ENCODE peak calls at places on chromosomes 11 and 22, in four cellular contexts. W is tibial nerve, D is MCF 10A, V is tibial artery. J is an unnamed sample.

GRCh38 chr22:17724241-17724640 is 50.0 kb downstream of the BID start:
- DNase-seq in W (no peak), D (no peak), V (no peak), J (no peak)

GRCh38 chr11:82829101-82829500 is 71.1 kb downstream of the PRCP start:
- DNase-seq in W (no peak), D (no peak), V (no peak), J (no peak)

GRCh38 chr11:67632175-67632981 is 2.6 kb upstream of the NUDT8 start:
- DNase-seq in W (no peak), D (no peak), V (no peak), J (peak)

GRCh38 chr22:37401401-37401859 is 25.8 kb downstream of the ELFN2 start:
- DNase-seq in W (peak), D (no peak), V (no peak), J (no peak)

GRCh38 chr11:76553554-76554476 is 109.0 kb downstream of the EMSY start:
- DNase-seq in W (no peak), D (no peak), V (no peak), J (no peak)

GRCh38 chr11:103091441-103091809 is 535 bp downstream of the DCUN1D5 start:
- DNase-seq in W (peak), D (peak), V (no peak), J (no peak)

GRCh38 chr22:28230682-28231081 is 311.6 kb upstream of the PITPNB start:
- DNase-seq in W (no peak), D (no peak), V (no peak), J (no peak)

GRCh38 chr11:94674005-94674491 is 94.1 kb upstream of the AMOTL1 start:
- DNase-seq in W (no peak), D (peak), V (no peak), J (no peak)

GRCh38 chr11:69726019-69726418 is 22.2 kb upstream of the FGF19 start:
- DNase-seq in W (no peak), D (no peak), V (no peak), J (no peak)

GRCh38 chr11:94183886-94184264 is 55.2 kb downstream of the PANX1 start:
- DNase-seq in W (peak), D (peak), V (peak), J (peak)

GRCh38 chr11:35250192-35250591 is 111.2 kb downstream of the CD44 start:
- DNase-seq in W (no peak), D (no peak), V (no peak), J (no peak)

GRCh38 chr22:33922268-33922667 is 2.0 kb upstream of the LARGE1 start:
- DNase-seq in W (no peak), D (no peak), V (peak), J (peak)

GRCh38 chr11:75028321-75029097 is 39.8 kb downstream of the NEU3 start:
- DNase-seq in W (no peak), D (no peak), V (no peak), J (no peak)

GRCh38 chr22:42086051-42086450 is 4.5 kb downstream of the NDUFA6 start:
- DNase-seq in W (no peak), D (no peak), V (no peak), J (no peak)

GRCh38 chr11:93099811-93100210 is 98.0 kb downstream of the SLC36A4 start:
- DNase-seq in W (no peak), D (no peak), V (no peak), J (no peak)

GRCh38 chr11:45666648-45667642 is 1.5 kb upstream of the CHST1 start:
- DNase-seq in W (no peak), D (no peak), V (no peak), J (no peak)

GRCh38 chr22:31102441-31103081 is 4.8 kb downstream of the SELENOM start:
- DNase-seq in W (peak), D (peak), V (peak), J (peak)

GRCh38 chr11:44702897-44703296 is 23.9 kb upstream of the TSPAN18 start:
- DNase-seq in W (no peak), D (peak), V (no peak), J (no peak)

GRCh38 chr11:46686886-46687810 is 13.3 kb downstream of the ARHGAP1 start:
- DNase-seq in W (no peak), D (peak), V (no peak), J (no peak)

GRCh38 chr22:22941831-22942510 is 54.4 kb downstream of the IGLL5 start:
- DNase-seq in W (peak), D (no peak), V (peak), J (no peak)

GRCh38 chr11:62133328-62134065 is 9.7 kb downstream of the INCENP start:
- DNase-seq in W (no peak), D (no peak), V (peak), J (no peak)

GRCh38 chr11:85595285-85595884 is 31.8 kb downstream of the DLG2 start:
- DNase-seq in W (no peak), D (peak), V (no peak), J (no peak)

GRCh38 chr11:70477607-70478006 is 79.3 kb downstream of the CTTN start:
- DNase-seq in W (no peak), D (no peak), V (no peak), J (no peak)

GRCh38 chr11:20483931-20484330 is 96.4 kb downstream of the PRMT3 start:
- DNase-seq in W (no peak), D (peak), V (no peak), J (no peak)

GRCh38 chr11:1854949-1855885 is 2.3 kb downstream of the LSP1 start:
- DNase-seq in W (no peak), D (no peak), V (no peak), J (no peak)

GRCh38 chr11:203056-203944 is 3.9 kb downstream of the BET1L start:
- DNase-seq in W (no peak), D (no peak), V (no peak), J (peak)

GRCh38 chr22:44840611-44841322 is 88.4 kb downstream of the ARHGAP8 start:
- DNase-seq in W (no peak), D (no peak), V (no peak), J (no peak)

GRCh38 chr11:96267490-96268010 is 75.4 kb downstream of the MAML2 start:
- DNase-seq in W (no peak), D (no peak), V (no peak), J (no peak)

GRCh38 chr22:37904572-37905533 is 1.2 kb upstream of the MICALL1 start:
- DNase-seq in W (no peak), D (peak), V (peak), J (no peak)

GRCh38 chr11:93131709-93132108 is 66.1 kb downstream of the SLC36A4 start:
- DNase-seq in W (no peak), D (peak), V (no peak), J (no peak)

GRCh38 chr11:63931045-63931444 is 7.8 kb upstream of the NAA40 start:
- DNase-seq in W (no peak), D (no peak), V (no peak), J (no peak)

GRCh38 chr11:117535201-117535869 is 207.7 kb downstream of the CEP164 start:
- DNase-seq in W (peak), D (no peak), V (peak), J (peak)

GRCh38 chr11:64444838-64445441 is 86.0 kb downstream of the RPS6KA4 start:
- DNase-seq in W (no peak), D (peak), V (no peak), J (peak)

GRCh38 chr11:78555592-78555991 is 19.1 kb downstream of the NARS2 start:
- DNase-seq in W (no peak), D (no peak), V (no peak), J (no peak)

GRCh38 chr11:130070109-130070828 is 575 bp downstream of the APLP2 start:
- DNase-seq in W (no peak), D (peak), V (no peak), J (peak)

GRCh38 chr11:10042699-10043098 is 251.3 kb downstream of the SBF2 start:
- DNase-seq in W (no peak), D (no peak), V (no peak), J (no peak)

DNA sequence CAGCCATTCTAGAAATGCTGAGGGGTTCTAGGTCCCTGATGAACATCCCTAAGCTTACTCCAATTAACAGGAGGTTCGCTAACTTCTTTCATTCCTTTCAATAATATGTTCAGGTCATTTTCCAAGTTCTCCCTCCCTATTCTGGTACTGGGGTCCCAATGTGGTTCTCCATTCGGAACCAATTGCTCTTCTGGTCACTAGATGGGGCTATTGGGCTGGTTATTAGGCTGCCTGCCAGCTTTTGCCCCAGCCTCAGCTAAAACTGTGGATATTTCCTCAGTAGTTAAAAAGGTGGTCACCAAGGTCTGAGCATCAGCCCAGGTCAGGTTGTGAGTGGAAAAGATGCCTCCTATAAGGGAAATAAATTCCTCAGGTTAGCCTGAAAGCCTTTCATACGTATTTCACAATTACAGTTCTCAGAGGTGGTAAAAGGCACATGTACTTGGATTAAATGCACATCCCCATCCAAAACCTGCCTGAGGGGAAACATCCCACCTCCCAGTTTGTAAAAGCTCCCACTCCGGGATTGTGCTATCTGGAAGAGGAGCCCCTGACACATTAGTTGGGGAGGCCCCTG is 161.1 kb upstream of the CCDC179 start:
- DNase-seq in W (no peak), D (peak), V (no peak), J (no peak)
- TF ChIP-seq CTCF in W (no peak), D (peak), V (peak), J (no peak)

DNA sequence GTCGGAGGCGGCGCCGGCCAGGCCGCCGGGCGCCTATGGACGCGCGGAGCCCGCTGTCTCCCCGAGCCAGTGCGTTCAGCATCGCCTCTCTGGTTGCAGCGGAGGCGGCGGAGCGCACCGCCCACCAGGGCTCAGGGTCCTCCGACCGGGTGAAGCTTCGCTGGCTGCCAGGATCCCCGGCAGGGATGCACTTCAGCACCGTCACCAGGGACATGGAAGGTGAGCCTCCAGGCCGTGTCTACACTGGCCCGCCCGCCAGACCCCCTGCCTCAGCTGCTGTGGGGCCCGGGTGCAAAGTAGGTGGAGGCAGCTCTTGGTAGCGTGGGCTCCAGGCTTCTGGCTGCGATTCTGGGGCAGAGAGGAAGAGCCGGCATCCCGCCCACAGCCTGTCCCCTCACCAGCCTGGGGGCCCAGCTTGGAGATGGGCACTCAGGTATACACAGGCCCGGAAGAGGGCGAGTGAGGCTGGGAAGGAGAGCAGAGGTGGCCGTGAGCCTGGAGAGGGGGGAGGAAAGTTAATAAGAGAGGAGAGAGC is 1.1 kb upstream of the TBX1 start:
- DNase-seq in W (no peak), D (no peak), V (no peak), J (no peak)
- TF ChIP-seq CTCF in W (no peak), D (no peak), V (no peak), J (no peak)

GRCh38 chr11:56521955-56522354 is 21.1 kb downstream of the OR5M11 start:
- DNase-seq in W (no peak), D (peak), V (no peak), J (no peak)
- TF ChIP-seq CTCF in W (no peak), D (peak), V (no peak), J (no peak)

DNA sequence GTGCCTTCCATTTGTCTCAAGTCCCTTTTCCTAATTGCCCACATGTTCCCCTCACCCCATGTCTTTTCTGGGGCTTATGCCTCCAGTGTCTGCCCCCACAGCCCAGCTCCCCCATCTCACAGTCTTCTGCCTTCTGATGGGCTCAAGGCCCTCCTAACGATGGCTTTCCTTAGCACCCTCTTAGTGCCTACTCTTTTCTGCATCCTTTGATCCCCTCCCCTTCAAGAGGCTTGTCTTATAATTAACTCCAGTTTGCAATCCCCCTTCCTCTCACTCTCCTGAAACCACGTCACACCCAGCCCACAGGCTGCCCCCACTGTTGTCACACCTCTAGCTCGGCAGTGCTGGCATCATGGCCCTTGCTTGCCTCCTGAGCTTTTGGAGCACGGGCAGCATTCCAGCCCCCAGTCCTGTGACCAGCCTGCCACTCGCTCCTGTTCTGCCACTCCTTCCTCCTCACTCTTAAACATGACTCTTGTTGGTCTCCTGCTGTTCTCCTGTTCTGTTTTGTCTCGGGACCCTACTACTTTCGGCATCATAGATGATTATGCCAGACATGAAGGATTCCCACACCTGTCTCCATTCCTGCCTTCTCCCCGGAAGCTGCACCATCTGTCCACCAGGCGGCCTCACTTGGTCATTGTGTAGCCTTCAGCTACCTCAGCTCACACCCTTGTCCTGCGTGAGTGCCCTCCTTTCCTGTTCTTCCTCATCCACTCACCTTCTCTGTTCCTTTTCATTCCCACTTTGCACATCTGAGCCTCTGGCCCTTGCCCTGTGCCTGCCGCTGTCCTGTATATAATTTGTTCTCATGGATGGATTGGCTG is 26.1 kb downstream of the UBE2L3 start:
- DNase-seq in W (no peak), D (peak), V (no peak), J (no peak)
- TF ChIP-seq CTCF in W (no peak), D (peak), V (no peak), J (no peak)